ENCODE peak calls at places on chromosomes 6 and 20, in six cellular contexts. S, A, Y, I, Z and J are unnamed samples.

GRCh38 chr6:134529921-134530320 is 212.0 kb upstream of the SGK1 start:
- DNase-seq in I (no peak), Z (no peak), Y (no peak), S (no peak), A (no peak), J (peak)

GRCh38 chr6:29531668-29532067 is 27.9 kb downstream of the UBD start:
- DNase-seq in A (no peak), Y (no peak), I (no peak), Z (no peak), S (no peak), J (peak)

GRCh38 chr6:42520786-42521607 is 42.8 kb upstream of the UBR2 start:
- DNase-seq in Y (no peak), Z (no peak), A (no peak), S (no peak), I (no peak), J (no peak)

GRCh38 chr20:34528921-34529297 is 12.7 kb downstream of the DYNLRB1 start:
- DNase-seq in A (no peak), S (no peak), Y (peak), I (no peak), Z (peak), J (no peak)

GRCh38 chr20:36447101-36447500 is 94.2 kb upstream of the MYL9 start:
- DNase-seq in A (no peak), S (no peak), I (no peak), Z (no peak), Y (no peak), J (peak)

GRCh38 chr6:89956182-89956581 is 61.9 kb downstream of the GJA10 start:
- DNase-seq in Z (no peak), Y (no peak), S (no peak), I (no peak), A (no peak), J (no peak)

GRCh38 chr6:100462396-100462795 is 2.3 kb downstream of the SIM1 start:
- DNase-seq in I (no peak), Y (no peak), Z (no peak), S (no peak), A (no peak), J (no peak)

GRCh38 chr20:40980106-40980827 is 48.4 kb upstream of the TOP1 start:
- DNase-seq in Z (no peak), S (no peak), Y (no peak), I (no peak), A (no peak), J (peak)